ENCODE peak calls at places on chromosomes 4 and X, in five cellular contexts. I is brain microvascular endothelial cell; Q is fibroblast of mammary gland; H is effector memory CD4-positive, alpha-beta T cell; A is fibroblast of lung. W is an unnamed sample.

GRCh38 chrX:16462912-16463311 is 187.0 kb upstream of the S100G start:
- DNase-seq in I (peak; percentile 17), A (peak; percentile 94), Q (peak; percentile 92), H (no peak), W (peak; percentile 49)

GRCh38 chrX:42567268-42567667 is 210.7 kb downstream of the PPP1R2C start:
- DNase-seq in Q (no peak), A (no peak), I (peak; percentile 32), H (no peak), W (no peak)

GRCh38 chrX:68939868-68940267 is 111.0 kb downstream of the EFNB1 start:
- DNase-seq in H (no peak), I (no peak), Q (no peak), A (no peak), W (no peak)

GRCh38 chrX:109619816-109620215 is 5.2 kb downstream of the KCNE5 start:
- DNase-seq in A (no peak), I (no peak), Q (no peak), H (no peak), W (no peak)

GRCh38 chr4:159606835-159607234 is 504.0 kb downstream of the RAPGEF2 start:
- DNase-seq in H (no peak), Q (no peak), A (no peak), I (no peak), W (peak; percentile 40)

GRCh38 chr4:122602277-122603142 is 18.4 kb downstream of the IL21 start:
- DNase-seq in I (peak; percentile 15), Q (peak; percentile 71), H (no peak), A (peak; percentile 82), W (peak; percentile 29)

GRCh38 chr4:48212165-48212564 is 57.5 kb downstream of the TEC start:
- DNase-seq in Q (no peak), H (no peak), I (no peak), A (no peak), W (no peak)

GRCh38 chr4:7199771-7200441 is 7.6 kb downstream of the SORCS2 start:
- DNase-seq in H (no peak), I (no peak), A (no peak), Q (no peak), W (no peak)

GRCh38 chr4:173252024-173252935 is 81.9 kb downstream of the HMGB2 start:
- DNase-seq in Q (peak; percentile 99), A (peak; percentile 99), I (peak; percentile 100), H (no peak), W (peak; percentile 100)

GRCh38 chr4:169058312-169058711 is 48.3 kb upstream of the CBR4 start:
- DNase-seq in H (no peak), Q (no peak), I (no peak), A (no peak), W (no peak)

GRCh38 chr4:70979445-70980008 is 13.9 kb upstream of the DCK start:
- DNase-seq in Q (no peak), H (no peak), A (no peak), I (no peak), W (no peak)

DNA sequence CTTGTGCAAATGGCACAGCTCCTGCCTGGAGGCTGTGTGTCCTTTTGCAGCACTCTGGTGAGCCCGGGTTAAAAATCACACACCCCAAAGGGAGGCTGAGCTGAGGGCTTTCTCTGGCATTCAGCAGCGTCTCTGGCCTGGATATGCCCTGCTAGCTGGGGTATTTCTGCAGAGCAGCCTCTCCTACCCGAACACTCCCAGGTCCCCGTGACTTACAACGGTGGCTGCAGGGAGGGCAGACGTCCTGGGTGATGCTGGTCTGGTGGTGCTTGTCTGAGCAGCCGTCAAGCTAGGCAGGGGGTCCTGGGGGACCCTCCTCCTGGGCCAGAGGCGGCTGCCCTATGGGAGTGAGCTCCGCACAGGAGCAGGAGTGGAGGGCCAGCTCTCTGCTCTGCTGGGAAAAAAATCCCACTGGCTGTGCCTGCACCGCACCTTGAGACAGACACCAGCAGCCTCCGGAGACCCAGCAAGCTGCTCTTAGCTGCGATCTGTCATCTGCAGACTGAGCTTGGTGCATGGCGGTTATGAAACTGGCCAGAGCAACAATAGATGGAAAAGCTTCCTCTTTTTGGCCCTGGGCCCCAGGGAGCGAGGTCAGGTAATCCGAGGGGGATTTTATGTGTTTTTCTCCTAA is 41.3 kb upstream of the ASMTL start:
- DNase-seq in H (no peak), I (no peak), Q (no peak), A (no peak), W (no peak)
- H3K4me3 ChIP-seq in H (no peak overlapping the region), I (no peak overlapping the region), Q (no peak overlapping the region), A (no peak overlapping the region), W (no peak overlapping the region)

GRCh38 chr4:6200011-6200921 is at the start of gene JAKMIP1:
- DNase-seq in A (peak; percentile 54), I (peak; percentile 54), Q (peak; percentile 33), H (peak; percentile 86), W (no peak)

GRCh38 chr4:6198278-6198677 is 2.1 kb downstream of the JAKMIP1 start:
- DNase-seq in I (no peak), Q (no peak), H (no peak), A (no peak), W (no peak)

GRCh38 chr4:6198768-6199343 is 1.5 kb downstream of the JAKMIP1 start:
- DNase-seq in A (peak; percentile 5), H (no peak), I (no peak), Q (no peak), W (no peak)

GRCh38 chr4:6200922-6201362 is 593 bp upstream of the JAKMIP1 start:
- DNase-seq in A (no peak), I (no peak), H (no peak), Q (no peak), W (no peak)

DNA sequence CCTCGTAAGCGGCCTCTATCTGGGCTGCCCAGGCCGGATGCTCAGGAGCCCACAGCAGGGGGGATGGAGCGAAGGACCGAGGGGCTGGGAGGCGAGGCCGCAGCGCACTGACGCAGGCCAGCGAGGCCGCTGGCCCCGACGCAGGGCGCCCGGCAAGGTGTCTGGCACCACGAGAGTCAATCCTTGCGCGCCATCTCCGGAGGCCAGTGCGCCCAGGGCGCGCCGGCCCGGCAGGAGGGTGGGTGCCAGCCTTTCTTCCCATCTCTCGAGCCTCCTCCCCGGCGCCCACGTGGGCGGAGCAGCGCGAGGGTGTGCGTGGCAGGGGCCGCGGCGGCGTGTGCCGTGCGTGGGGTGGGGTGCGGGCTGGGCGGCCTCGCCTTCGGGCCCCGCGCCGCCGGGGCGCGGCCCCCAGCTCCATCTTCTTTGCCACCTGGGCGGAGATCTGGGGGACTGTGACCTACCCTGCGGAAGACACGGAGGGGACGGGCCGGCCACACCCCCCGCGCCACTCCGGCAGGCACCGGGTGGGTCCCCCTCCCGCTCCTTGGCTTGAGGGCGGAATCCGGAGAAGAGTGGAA is 916 bp downstream of the JAKMIP1 start:
- DNase-seq in I (no peak), A (no peak), H (peak; percentile 41), Q (no peak), W (no peak)
- H3K4me3 ChIP-seq in I (no peak overlapping the region), A (no peak overlapping the region), H (peak overlapping the region; percentile 64), Q (no peak overlapping the region), W (no peak overlapping the region)

DNA sequence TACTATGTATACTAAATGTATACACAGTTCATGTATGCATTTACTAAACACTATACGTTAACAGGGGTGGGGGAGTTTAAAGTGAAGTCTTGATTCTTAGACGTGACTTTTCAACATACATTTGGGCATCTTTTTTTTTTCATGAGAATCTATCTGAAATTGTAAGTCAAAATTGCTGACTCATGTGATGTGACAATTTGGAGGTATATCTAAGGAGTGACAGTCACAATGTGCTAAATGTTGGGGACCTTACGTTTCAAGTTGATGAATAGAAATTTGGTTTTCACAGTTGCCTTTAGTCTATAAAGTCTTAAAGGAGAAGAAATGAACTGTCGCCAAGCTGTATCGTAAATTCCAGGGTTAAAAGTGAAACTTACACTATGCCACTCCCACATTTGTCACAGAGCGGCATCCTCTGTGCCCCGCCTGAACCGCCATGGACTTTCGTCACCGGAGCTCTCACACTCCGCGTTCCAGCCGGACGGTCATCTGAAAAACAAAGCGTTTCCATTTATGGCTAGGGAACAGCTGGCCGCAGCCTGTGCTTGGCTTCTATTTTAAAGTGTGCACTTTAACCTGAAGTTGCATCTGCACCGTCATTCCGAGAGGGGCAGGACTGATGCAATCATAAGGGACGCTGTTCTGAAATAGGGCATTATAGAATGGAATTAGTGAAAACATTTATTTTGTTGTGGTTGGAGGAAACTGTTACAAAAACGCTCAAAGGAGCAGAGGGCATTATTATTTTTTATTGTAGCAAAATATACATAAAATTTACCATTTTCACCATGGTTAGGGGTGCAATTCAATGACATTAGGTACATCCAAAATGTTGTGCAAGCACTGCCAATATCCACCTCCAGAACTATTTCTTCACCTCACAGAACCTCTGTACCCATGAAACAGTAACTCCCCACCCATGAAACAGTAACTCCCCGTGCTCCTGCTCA is 30.9 kb downstream of the PDLIM3 start:
- DNase-seq in A (peak; percentile 96), Q (no peak), H (no peak), I (peak; percentile 75), W (no peak)
- H3K4me3 ChIP-seq in A (peak overlapping the region; percentile 56), Q (no peak overlapping the region), H (no peak overlapping the region), I (peak overlapping the region; percentile 51), W (no peak overlapping the region)

GRCh38 chr4:8557151-8558076 is 22.8 kb upstream of the GPR78 start:
- DNase-seq in I (no peak), Q (no peak), A (no peak), H (no peak), W (no peak)
- H3K4me3 ChIP-seq in I (no peak overlapping the region), Q (no peak overlapping the region), A (no peak overlapping the region), H (no peak overlapping the region), W (no peak overlapping the region)

DNA sequence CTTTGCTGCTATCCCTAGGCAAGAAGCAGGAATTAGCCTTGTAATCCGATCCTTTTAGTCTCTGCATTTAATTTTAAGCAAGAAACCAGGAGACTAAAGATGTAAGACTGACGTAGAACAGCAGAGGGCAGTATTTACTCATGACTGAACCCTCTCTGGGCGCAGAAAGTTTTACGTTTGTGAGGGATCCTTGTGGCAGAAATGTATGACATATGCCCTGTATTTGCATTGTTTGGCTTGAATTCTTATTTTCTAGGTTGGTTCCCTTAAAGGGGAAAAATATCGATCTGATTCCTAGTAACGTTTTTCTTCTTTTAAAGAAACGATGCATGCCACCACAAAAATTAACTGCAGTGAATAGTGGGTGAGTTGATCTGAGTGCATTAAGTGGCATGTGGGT is 1.3 kb upstream of the FAT4 start:
- DNase-seq in A (peak; percentile 95), H (no peak), Q (peak; percentile 93), I (peak; percentile 90), W (peak; percentile 88)
- H3K4me3 ChIP-seq in A (no peak overlapping the region), H (no peak overlapping the region), Q (no peak overlapping the region), I (no peak overlapping the region), W (no peak overlapping the region)

GRCh38 chrX:135264210-135264609 is 12.3 kb downstream of the ETDA start:
- DNase-seq in H (no peak), Q (no peak), I (no peak), A (no peak), W (no peak)
- H3K4me3 ChIP-seq in H (no peak overlapping the region), Q (no peak overlapping the region), I (no peak overlapping the region), A (no peak overlapping the region), W (no peak overlapping the region)

GRCh38 chr4:74339501-74339900 is 25.4 kb upstream of the EREG start:
- DNase-seq in H (no peak), I (no peak), Q (no peak), A (no peak), W (no peak)

GRCh38 chr4:74338792-74339333 is 26.1 kb upstream of the EREG start:
- DNase-seq in Q (peak; percentile 70), I (no peak), H (no peak), A (peak; percentile 88), W (no peak)

GRCh38 chr4:74344031-74344430 is 20.9 kb upstream of the EREG start:
- DNase-seq in I (no peak), H (no peak), A (no peak), Q (no peak), W (no peak)
- H3K4me3 ChIP-seq in I (no peak overlapping the region), H (no peak overlapping the region), A (no peak overlapping the region), Q (no peak overlapping the region), W (no peak overlapping the region)